ENCODE peak calls at places on chromosome 3, in nine cellular contexts. C is suprapubic skin, A is stomach, K is breast epithelium, T is sigmoid colon, W is transverse colon, L is HCT116, Q is SK-N-SH, G is GM12892. M is an unnamed sample.

GRCh38 chr3:173889522-173890055 is 492.0 kb downstream of the NLGN1 start:
- DNase-seq in A (no peak), Q (no peak), K (no peak), C (no peak), W (no peak), T (no peak), L (no peak), G (no peak), M (no peak)

GRCh38 chr3:132164469-132165092 is 129.8 kb upstream of the CPNE4 start:
- DNase-seq in G (no peak), C (no peak), Q (no peak), T (no peak), A (no peak), K (no peak), L (no peak), W (no peak), M (no peak)

GRCh38 chr3:135627057-135627456 is 338.5 kb upstream of the PPP2R3A start:
- DNase-seq in L (no peak), Q (no peak), K (no peak), C (no peak), T (no peak), G (no peak), W (no peak), A (no peak), M (no peak)

GRCh38 chr3:46022909-46023785 is 4.1 kb downstream of the XCR1 start:
- DNase-seq in K (no peak), Q (no peak), C (no peak), G (no peak), A (no peak), L (no peak), W (no peak), T (no peak), M (no peak)

GRCh38 chr3:63914312-63914711 is 2.1 kb upstream of the SCAANT1 start:
- DNase-seq in C (no peak), A (peak), K (no peak), T (peak), Q (no peak), W (peak), L (no peak), G (no peak), M (no peak)

GRCh38 chr3:18556503-18556902 is 131.4 kb upstream of the SATB1 start:
- DNase-seq in K (no peak), G (no peak), L (no peak), W (no peak), A (no peak), T (no peak), Q (no peak), C (no peak), M (no peak)

GRCh38 chr3:157318639-157319288 is 117.9 kb upstream of the PTX3 start:
- DNase-seq in C (no peak), Q (no peak), A (no peak), T (no peak), W (no peak), K (no peak), L (no peak), G (no peak), M (no peak)

GRCh38 chr3:141235661-141236171 is 4.1 kb downstream of the PXYLP1 start:
- DNase-seq in W (peak), T (no peak), Q (no peak), L (no peak), K (no peak), G (no peak), C (no peak), A (no peak), M (no peak)

GRCh38 chr3:183178833-183179549 is 16.5 kb upstream of the LAMP3 start:
- DNase-seq in W (peak), G (peak), L (no peak), Q (peak), T (no peak), A (peak), K (no peak), C (peak), M (no peak)

DNA sequence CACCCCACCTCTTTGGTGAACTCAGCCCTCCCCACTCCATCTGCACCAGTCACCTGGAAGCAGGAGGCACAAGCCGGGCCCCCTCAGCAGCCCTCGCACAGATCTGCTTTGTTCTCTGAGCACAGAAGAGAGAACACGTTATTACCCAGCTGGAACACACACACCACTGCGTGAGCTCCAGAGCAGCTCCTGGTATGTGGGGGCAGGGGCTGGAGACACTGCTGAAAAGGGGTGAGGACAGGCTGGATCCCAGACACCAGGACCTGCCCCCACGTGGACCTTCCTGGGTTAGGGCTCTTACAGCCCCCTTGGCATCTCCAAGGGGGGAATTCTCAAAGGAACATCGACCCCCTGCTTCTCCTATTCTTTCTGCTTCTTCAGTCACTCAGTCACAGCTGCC is 33.8 kb downstream of the PRR20G start:
- DNase-seq in G (no peak), Q (no peak), K (no peak), W (no peak), C (no peak), A (no peak), T (no peak), L (no peak), M (no peak)
- TF ChIP-seq POLR2AphosphoS5 in G (no peak), Q (no peak), K (no peak), W (no peak), C (no peak), A (no peak), T (no peak), L (no peak), M (no peak)

GRCh38 chr3:107431048-107431297 is 53.7 kb downstream of the CCDC54 start:
- DNase-seq in L (no peak), A (no peak), C (no peak), T (peak), K (peak), G (no peak), W (peak), Q (no peak), M (no peak)

GRCh38 chr3:107430214-107431047 is 53.2 kb downstream of the CCDC54 start:
- DNase-seq in A (no peak), G (no peak), L (no peak), K (no peak), W (peak), T (no peak), C (no peak), Q (peak), M (no peak)

GRCh38 chr3:107432646-107433045 is 55.4 kb downstream of the CCDC54 start:
- DNase-seq in C (no peak), T (no peak), Q (peak), G (no peak), L (no peak), A (no peak), W (no peak), K (no peak), M (no peak)

GRCh38 chr3:107432013-107432515 is 54.8 kb downstream of the CCDC54 start:
- DNase-seq in C (no peak), Q (peak), G (no peak), A (no peak), L (no peak), W (peak), T (no peak), K (no peak), M (no peak)

GRCh38 chr3:107431298-107432012 is 54.2 kb downstream of the CCDC54 start:
- DNase-seq in C (peak), Q (peak), T (peak), K (peak), G (peak), L (no peak), A (peak), W (peak), M (no peak)
- TF ChIP-seq POLR2AphosphoS5 in C (peak), Q (peak), T (peak), K (peak), G (no peak), L (peak), A (peak), W (peak), M (no peak)

GRCh38 chr3:172853005-172853404 is 102.5 kb downstream of the ECT2 start:
- DNase-seq in T (no peak), A (no peak), G (no peak), W (no peak), K (no peak), C (no peak), Q (no peak), L (no peak), M (no peak)
- TF ChIP-seq POLR2AphosphoS5 in T (no peak), A (no peak), G (no peak), W (no peak), K (no peak), C (no peak), Q (no peak), L (no peak), M (no peak)

GRCh38 chr3:72347819-72348319 is 500.4 kb downstream of the SHQ1 start:
- DNase-seq in W (peak), Q (no peak), L (no peak), A (peak), T (peak), C (peak), K (peak), G (peak), M (no peak)
- TF ChIP-seq POLR2AphosphoS5 in W (peak), Q (no peak), L (no peak), A (peak), T (no peak), C (peak), K (peak), G (no peak), M (no peak)

GRCh38 chr3:70822777-70823176 is 510.3 kb upstream of the MDFIC2 start:
- DNase-seq in A (no peak), Q (no peak), L (no peak), C (no peak), T (no peak), K (no peak), G (no peak), W (no peak), M (no peak)
- TF ChIP-seq POLR2AphosphoS5 in A (no peak), Q (no peak), L (no peak), C (no peak), T (no peak), K (no peak), G (no peak), W (no peak), M (no peak)

M was measured in Panc1.